ENCODE peak calls at places on chromosomes 5 and 9, in nine cellular contexts. R is colonic mucosa, S is foreskin fibroblast, H is left ventricle myocardium inferior, B is fibroblast of lung, D is Peyer's patch, K is fibroblast of mammary gland, Q is AG04450, O is psoas muscle. I is an unnamed sample.

GRCh38 chr5:10839118-10839517 is 78.1 kb upstream of the DAP start:
- DNase-seq in R (no peak), S (no peak), H (no peak), B (no peak), D (no peak), K (no peak), Q (no peak), O (no peak), I (peak)

GRCh38 chr5:177098772-177099152 is 12.0 kb downstream of the FGFR4 start:
- DNase-seq in R (no peak), S (no peak), H (no peak), B (no peak), D (no peak), K (no peak), Q (no peak), O (no peak), I (peak)

GRCh38 chr9:21558627-21559401 is 76.7 kb upstream of the IFNE start:
- DNase-seq in R (no peak), S (no peak), H (no peak), B (peak), D (no peak), K (no peak), Q (no peak), O (no peak), I (peak)

GRCh38 chr9:93819905-93820304 is 135.2 kb downstream of the BARX1 start:
- DNase-seq in R (no peak), S (no peak), H (no peak), B (no peak), D (no peak), K (no peak), Q (no peak), O (no peak), I (no peak)

GRCh38 chr5:102581011-102581410 is 82.2 kb upstream of the SLCO6A1 start:
- DNase-seq in R (no peak), S (no peak), H (no peak), B (no peak), D (no peak), K (no peak), Q (no peak), O (no peak), I (no peak)

GRCh38 chr9:93096131-93096802 is at the start of gene CARD19:
- DNase-seq in R (peak), S (no peak), H (peak), B (peak), D (peak), K (no peak), Q (no peak), O (peak), I (peak)

GRCh38 chr5:179974946-179975712 is 67.4 kb upstream of the TBC1D9B start:
- DNase-seq in R (peak), S (peak), H (no peak), B (no peak), D (no peak), K (peak), Q (no peak), O (no peak), I (peak)

GRCh38 chr5:121251954-121252353 is 599.7 kb upstream of the FTMT start:
- DNase-seq in R (no peak), S (peak), H (no peak), B (peak), D (no peak), K (peak), Q (no peak), O (no peak), I (no peak)

GRCh38 chr5:135007305-135007704 is 26.7 kb downstream of the PITX1 start:
- DNase-seq in R (no peak), S (no peak), H (no peak), B (no peak), D (no peak), K (no peak), Q (no peak), O (no peak), I (no peak)

GRCh38 chr5:68475476-68475875 is 259.9 kb downstream of the PIK3R1 start:
- DNase-seq in R (no peak), S (no peak), H (no peak), B (no peak), D (no peak), K (no peak), Q (no peak), O (no peak), I (no peak)

GRCh38 chr9:9998491-9999287 is 614.1 kb downstream of the PTPRD start:
- DNase-seq in R (no peak), S (no peak), H (no peak), B (no peak), D (no peak), K (peak), Q (no peak), O (no peak), I (no peak)

GRCh38 chr9:4299006-4299795 is 667 bp downstream of the GLIS3 start:
- DNase-seq in R (peak), S (peak), H (peak), B (peak), D (peak), K (peak), Q (no peak), O (peak), I (peak)

GRCh38 chr9:103183569-103184191 is 188.5 kb downstream of the CYLC2 start:
- DNase-seq in R (no peak), S (no peak), H (no peak), B (no peak), D (no peak), K (peak), Q (no peak), O (no peak), I (no peak)

GRCh38 chr9:5587024-5587423 is 41.9 kb upstream of the RIC1 start:
- DNase-seq in R (no peak), S (peak), H (no peak), B (peak), D (no peak), K (peak), Q (peak), O (no peak), I (peak)

GRCh38 chr9:79883073-79883645 is 311.4 kb downstream of the TLE4 start:
- DNase-seq in R (no peak), S (no peak), H (peak), B (no peak), D (no peak), K (no peak), Q (no peak), O (no peak), I (no peak)

GRCh38 chr9:76761448-76761847 is 2.8 kb upstream of the PCA3 start:
- DNase-seq in R (no peak), S (no peak), H (no peak), B (no peak), D (no peak), K (peak), Q (no peak), O (no peak), I (peak)

GRCh38 chr9:76758476-76758875 is 5.8 kb upstream of the PCA3 start:
- DNase-seq in R (no peak), S (no peak), H (no peak), B (peak), D (no peak), K (no peak), Q (no peak), O (no peak), I (no peak)

GRCh38 chr9:76757274-76757673 is 7.0 kb upstream of the PCA3 start:
- DNase-seq in R (no peak), S (no peak), H (no peak), B (no peak), D (no peak), K (no peak), Q (no peak), O (no peak), I (no peak)

GRCh38 chr9:76756273-76756650 is 8.0 kb upstream of the PCA3 start:
- DNase-seq in R (peak), S (peak), H (no peak), B (peak), D (peak), K (peak), Q (no peak), O (peak), I (peak)

DNA sequence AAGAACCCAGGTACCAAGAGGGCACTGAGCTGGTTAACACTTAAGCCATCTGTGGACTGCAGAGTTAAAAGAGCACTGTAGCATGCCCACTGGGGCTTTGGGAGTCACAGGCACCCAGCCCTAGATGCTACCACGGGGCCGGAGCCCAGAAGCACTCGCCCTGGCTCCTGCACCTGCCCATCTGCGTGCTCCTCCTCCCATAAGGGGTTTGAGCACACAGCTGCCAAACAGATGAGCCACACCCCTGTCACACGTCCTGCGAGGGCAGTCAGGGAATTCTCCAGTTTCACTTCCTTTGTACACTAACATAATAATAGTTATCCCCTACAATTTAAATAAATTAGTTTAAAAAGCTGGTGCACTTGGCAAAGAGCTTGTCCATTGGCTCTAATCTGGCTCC is 4.5 kb upstream of the PCA3 start:
- DNase-seq in R (peak), S (no peak), H (no peak), B (no peak), D (peak), K (no peak), Q (no peak), O (no peak), I (no peak)
- H3K4me3 ChIP-seq in R (no peak), S (no peak), H (no peak), B (no peak), D (no peak), K (no peak), Q (no peak), O (no peak), I (no peak)

GRCh38 chr9:37146372-37146771 is 26.0 kb downstream of the ZCCHC7 start:
- DNase-seq in R (no peak), S (no peak), H (no peak), B (no peak), D (no peak), K (no peak), Q (no peak), O (no peak), I (no peak)
- TF ChIP-seq CTCF in R (no peak), S (no peak), H (no peak), B (no peak), D (no peak), K (no peak), Q (no peak), O (no peak), I (no peak)

GRCh38 chr5:14794600-14795230 is 76.9 kb downstream of the ANKH start:
- DNase-seq in R (no peak), S (no peak), H (no peak), B (no peak), D (no peak), K (no peak), Q (no peak), O (no peak), I (no peak)

GRCh38 chr5:14793851-14794250 is 77.7 kb downstream of the ANKH start:
- DNase-seq in R (no peak), S (no peak), H (no peak), B (no peak), D (no peak), K (no peak), Q (no peak), O (no peak), I (no peak)

GRCh38 chr5:14787801-14788579 is 83.6 kb downstream of the ANKH start:
- DNase-seq in R (no peak), S (no peak), H (no peak), B (no peak), D (no peak), K (no peak), Q (no peak), O (no peak), I (no peak)

GRCh38 chr5:14790931-14791330 is 80.6 kb downstream of the ANKH start:
- DNase-seq in R (no peak), S (no peak), H (no peak), B (no peak), D (no peak), K (no peak), Q (no peak), O (no peak), I (no peak)

DNA sequence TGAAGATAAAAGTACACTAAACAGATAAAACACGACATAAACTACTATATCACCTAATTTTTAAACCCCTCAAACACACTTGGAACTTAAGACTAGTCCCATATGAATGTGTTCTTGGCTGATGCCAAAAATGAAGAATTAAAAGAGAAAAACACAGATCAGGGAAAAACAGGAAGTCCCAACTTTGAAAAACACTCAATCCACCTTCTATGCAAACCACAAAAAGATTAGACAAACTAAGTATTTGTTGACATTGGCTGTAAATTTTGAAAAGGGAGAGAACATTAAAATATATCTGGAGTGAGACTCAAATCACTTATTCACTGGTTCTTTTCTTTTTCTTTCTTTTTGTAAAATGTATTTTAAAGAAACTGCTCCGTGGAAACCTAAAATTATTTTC is 81.4 kb downstream of the ANKH start:
- DNase-seq in R (no peak), S (no peak), H (no peak), B (peak), D (no peak), K (peak), Q (no peak), O (no peak), I (peak)
- H3K4me3 ChIP-seq in R (no peak), S (no peak), H (no peak), B (no peak), D (no peak), K (no peak), Q (no peak), O (no peak), I (no peak)

DNA sequence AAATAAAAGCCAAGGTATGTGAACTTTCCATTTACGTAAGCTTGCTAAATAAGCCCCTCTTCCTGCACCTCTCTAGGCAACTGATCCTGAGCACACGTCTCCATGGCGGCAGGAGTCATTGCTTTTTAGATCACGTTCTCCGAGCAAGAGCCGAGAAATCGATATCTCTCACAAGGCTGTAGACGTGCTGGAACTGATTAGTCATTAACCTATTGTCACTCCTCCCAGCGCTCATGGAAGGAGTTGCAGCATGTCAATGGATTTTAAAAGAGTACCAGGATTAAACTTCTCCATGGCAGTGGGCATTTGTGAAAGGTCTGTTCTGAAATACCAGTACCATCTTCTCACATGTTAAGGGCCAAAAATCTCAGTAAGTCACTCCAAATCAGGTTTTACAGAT is 4.7 kb upstream of the ADCY2 start:
- DNase-seq in R (no peak), S (no peak), H (no peak), B (peak), D (no peak), K (no peak), Q (no peak), O (no peak), I (no peak)
- TF ChIP-seq CTCF in R (peak), S (no peak), H (no peak), B (no peak), D (no peak), K (no peak), Q (no peak), O (peak), I (no peak)

DNA sequence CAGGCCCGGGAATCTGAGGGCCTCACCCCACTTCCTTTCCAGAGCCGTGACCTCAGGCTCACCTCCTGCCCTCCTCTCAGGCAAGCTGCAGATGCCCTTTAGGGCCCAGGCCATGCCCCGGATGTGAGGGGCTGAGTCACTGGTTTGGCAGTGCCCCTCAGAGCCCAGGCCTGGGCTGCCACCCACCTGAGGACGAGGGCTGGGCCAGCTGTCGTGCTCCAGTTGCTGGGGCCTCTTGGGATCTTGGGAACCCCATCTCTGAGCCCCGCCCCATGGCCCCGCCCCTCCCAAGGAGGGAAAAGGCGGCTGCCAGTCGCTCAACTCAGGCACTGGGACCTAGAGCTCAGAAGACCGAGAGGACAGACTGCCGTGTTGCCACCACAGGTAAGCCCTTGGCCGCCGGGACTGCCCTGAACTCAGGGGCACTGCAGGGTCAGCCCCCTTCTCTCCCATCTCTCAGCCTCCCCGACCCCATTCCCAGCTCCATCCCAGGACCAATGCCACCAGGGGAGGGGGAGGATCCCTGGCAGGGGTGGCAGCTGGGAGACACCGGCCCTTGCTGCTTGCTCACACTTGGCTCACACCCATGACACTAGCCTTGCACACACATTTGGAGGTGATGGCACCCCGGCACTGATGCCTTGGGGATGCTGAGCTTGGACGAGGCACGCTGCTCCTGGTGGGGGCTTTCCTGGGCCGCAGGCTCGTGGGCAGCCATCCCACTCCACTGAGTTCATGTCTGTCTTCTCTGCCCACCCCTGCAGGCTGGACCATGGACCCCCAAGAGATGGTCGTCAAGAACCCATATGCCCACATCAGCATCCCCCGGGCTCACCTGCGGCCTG is at the start of gene CYSRT1:
- DNase-seq in R (peak), S (no peak), H (no peak), B (no peak), D (peak), K (no peak), Q (no peak), O (no peak), I (no peak)
- H3K4me3 ChIP-seq in R (peak), S (peak), H (peak), B (peak), D (peak), K (peak), Q (peak), O (peak), I (peak)

DNA sequence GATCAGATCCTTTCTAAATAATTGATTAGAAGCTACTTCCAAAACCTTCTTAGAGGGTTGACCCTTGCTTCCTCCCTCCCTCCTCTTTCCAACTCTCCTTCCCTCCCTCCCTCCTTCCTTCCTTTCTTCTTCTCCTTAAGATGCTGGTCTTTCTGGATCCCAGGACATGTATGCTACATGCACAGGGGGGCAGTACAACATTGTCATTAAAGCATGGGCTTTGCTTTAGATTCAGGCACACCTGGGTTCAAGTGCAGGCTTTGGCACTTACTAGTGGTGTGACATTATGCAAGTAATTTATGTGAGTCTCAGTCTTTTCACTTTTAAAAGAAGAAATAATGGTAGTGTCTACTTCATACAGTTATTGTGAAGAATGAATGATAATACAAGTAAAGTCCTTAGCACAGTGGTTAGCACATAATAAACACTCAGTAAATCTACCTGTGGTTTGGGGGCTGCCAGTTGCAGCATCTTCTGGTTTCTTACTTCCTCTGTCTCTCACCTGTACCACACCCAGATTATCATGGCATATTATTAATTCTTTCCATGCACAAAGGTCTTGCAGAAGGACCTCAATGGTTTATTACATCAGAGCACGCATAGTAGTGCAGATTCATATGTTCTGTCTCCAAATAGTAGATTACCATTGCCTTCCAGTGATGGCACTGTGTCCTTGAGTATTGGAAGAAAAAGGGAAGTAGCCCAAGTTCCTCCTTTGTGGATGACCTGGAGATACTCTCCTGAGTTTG is 154.1 kb downstream of the ARHGAP26 start:
- DNase-seq in R (no peak), S (no peak), H (no peak), B (peak), D (no peak), K (peak), Q (no peak), O (no peak), I (peak)
- TF ChIP-seq CTCF in R (no peak), S (no peak), H (peak), B (peak), D (no peak), K (peak), Q (peak), O (no peak), I (peak)

DNA sequence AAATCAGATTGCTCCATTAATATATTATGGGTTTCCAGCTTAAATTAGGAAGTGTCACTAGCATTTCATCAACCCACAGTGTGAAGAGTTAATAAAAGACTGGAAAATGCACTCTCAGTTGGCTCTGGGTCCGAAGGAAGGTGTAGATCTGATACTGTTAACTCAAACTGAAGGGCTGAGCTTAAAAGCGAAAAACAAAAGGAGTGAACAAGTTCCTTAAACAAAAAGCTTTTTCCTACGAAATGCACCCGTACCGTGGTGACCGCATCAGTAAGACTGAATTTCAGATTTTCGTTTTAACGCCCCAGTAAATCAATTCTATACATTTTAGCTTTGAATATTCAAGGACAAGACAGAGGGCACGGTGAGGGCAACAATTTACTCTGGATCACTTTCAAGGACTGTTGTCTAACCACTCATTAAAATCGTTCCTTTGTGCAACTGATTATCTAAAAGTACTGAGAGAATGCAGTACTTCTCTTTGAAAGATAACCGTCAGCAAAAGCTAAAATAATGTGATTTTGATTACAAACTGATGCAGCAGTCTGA is 1.9 kb downstream of the HOMER1 start:
- DNase-seq in R (no peak), S (no peak), H (no peak), B (no peak), D (no peak), K (peak), Q (no peak), O (no peak), I (no peak)
- H3K4me3 ChIP-seq in R (no peak), S (peak), H (peak), B (peak), D (no peak), K (peak), Q (peak), O (peak), I (peak)

I was measured in fibroblast of villous mesenchyme.